ENCODE peak calls at places on chromosome 19, in five cellular contexts. F is A549, Y is K562, D is GM12878, O is HepG2. X is an unnamed sample.

GRCh38 chr19:51810228-51810627 is 15.3 kb downstream of the FPR3 start:
- DNase-seq in F (peak), Y (no peak), D (no peak), O (peak), X (peak)

GRCh38 chr19:48152552-48152951 is 17.6 kb downstream of the LIG1 start:
- DNase-seq in F (peak), Y (peak), D (no peak), O (peak), X (peak)

GRCh38 chr19:17248011-17248776 is 2.5 kb upstream of the NR2F6 start:
- DNase-seq in F (no peak), Y (peak), D (no peak), O (peak), X (peak)

GRCh38 chr19:16944626-16945363 is 56.0 kb downstream of the F2RL3 start:
- DNase-seq in F (no peak), Y (peak), D (no peak), O (no peak), X (no peak)

GRCh38 chr19:5801796-5802616 is 2.9 kb upstream of the NRTN start:
- DNase-seq in F (peak), Y (peak), D (no peak), O (no peak), X (peak)

GRCh38 chr19:35213678-35214632 is 14.6 kb downstream of the FAM187B start:
- DNase-seq in F (peak), Y (no peak), D (peak), O (no peak), X (no peak)

GRCh38 chr19:36214388-36215275 is at the start of the genes ZNF146 and ZNF565:
- DNase-seq in F (peak), Y (peak), D (peak), O (peak), X (peak)

GRCh38 chr19:7419777-7420439 is 68.9 kb downstream of the PEX11G start:
- DNase-seq in F (no peak), Y (no peak), D (no peak), O (no peak), X (no peak)

GRCh38 chr19:44671400-44671799 is at the start of gene CEACAM19:
- DNase-seq in F (no peak), Y (no peak), D (no peak), O (no peak), X (no peak)

GRCh38 chr19:47762615-47763308 is 15.7 kb upstream of the SELENOW start:
- DNase-seq in F (no peak), Y (no peak), D (no peak), O (no peak), X (peak)

GRCh38 chr19:34181111-34181864 is 9.0 kb downstream of the LSM14A start:
- DNase-seq in F (no peak), Y (no peak), D (no peak), O (no peak), X (no peak)

GRCh38 chr19:33554391-33554790 is 32.8 kb upstream of the PEPD start:
- DNase-seq in F (no peak), Y (no peak), D (no peak), O (no peak), X (no peak)

GRCh38 chr19:55146648-55147218 is 2.3 kb downstream of the TNNT1 start:
- DNase-seq in F (peak), Y (peak), D (no peak), O (peak), X (peak)

GRCh38 chr19:4870025-4870700 is 2.7 kb upstream of the PLIN3 start:
- DNase-seq in F (peak), Y (peak), D (no peak), O (peak), X (peak)

GRCh38 chr19:4238831-4239230 is 8.0 kb upstream of the YJU2 start:
- DNase-seq in F (no peak), Y (no peak), D (no peak), O (no peak), X (no peak)

GRCh38 chr19:35742121-35742724 is at the start of gene IGFLR1:
- DNase-seq in F (no peak), Y (no peak), D (peak), O (no peak), X (no peak)

GRCh38 chr19:10760268-10760944 is 42.5 kb downstream of the DNM2 start:
- DNase-seq in F (no peak), Y (no peak), D (no peak), O (no peak), X (no peak)

GRCh38 chr19:11265785-11266236 is 3.5 kb upstream of the DOCK6 start:
- DNase-seq in F (peak), Y (peak), D (no peak), O (peak), X (no peak)

GRCh38 chr19:38506723-38507550 is 73.4 kb downstream of the RYR1 start:
- DNase-seq in F (peak), Y (peak), D (peak), O (peak), X (peak)

GRCh38 chr19:31408460-31409124 is 59.4 kb upstream of the TSHZ3 start:
- DNase-seq in F (peak), Y (no peak), D (no peak), O (no peak), X (no peak)

GRCh38 chr19:16429066-16429758 is 42.6 kb downstream of the EPS15L1 start:
- DNase-seq in F (no peak), Y (no peak), D (no peak), O (no peak), X (no peak)

GRCh38 chr19:49069026-49069425 is 3.5 kb downstream of the KCNA7 start:
- DNase-seq in F (no peak), Y (no peak), D (no peak), O (no peak), X (no peak)

GRCh38 chr19:35317464-35318043 is 11.4 kb upstream of the CD22 start:
- DNase-seq in F (no peak), Y (no peak), D (no peak), O (peak), X (no peak)

GRCh38 chr19:38037151-38037611 is 130.2 kb downstream of the SIPA1L3 start:
- DNase-seq in F (no peak), Y (no peak), D (no peak), O (no peak), X (peak)

GRCh38 chr19:6894313-6894712 is 6.9 kb downstream of the ADGRE1 start:
- DNase-seq in F (no peak), Y (no peak), D (no peak), O (no peak), X (no peak)

GRCh38 chr19:40397568-40397906 is 7.6 kb upstream of the HIPK4 start:
- DNase-seq in F (no peak), Y (no peak), D (no peak), O (no peak), X (no peak)

GRCh38 chr19:38736413-38737280 is 7.6 kb downstream of the CAPN12 start:
- DNase-seq in F (peak), Y (peak), D (peak), O (no peak), X (peak)

GRCh38 chr19:6204212-6204611 is 68.7 kb downstream of the ACSBG2 start:
- DNase-seq in F (no peak), Y (no peak), D (no peak), O (peak), X (no peak)

GRCh38 chr19:28466107-28467045 is 746.6 kb downstream of the UQCRFS1 start:
- DNase-seq in F (peak), Y (peak), D (no peak), O (peak), X (peak)

GRCh38 chr19:15263361-15263985 is 31.2 kb upstream of the EPHX3 start:
- DNase-seq in F (no peak), Y (no peak), D (no peak), O (no peak), X (no peak)
- TF ChIP-seq JUNB in F (no peak), Y (no peak), D (no peak), O (no peak), X (no peak)

GRCh38 chr19:18788782-18789421 is 2.2 kb downstream of the COMP start:
- DNase-seq in F (no peak), Y (no peak), D (no peak), O (no peak), X (peak)
- H3K4me2 ChIP-seq in F (peak), Y (no peak), D (no peak), O (no peak), X (peak)

GRCh38 chr19:2055871-2056809 is 5.1 kb upstream of the MKNK2 start:
- DNase-seq in F (peak), Y (no peak), D (no peak), O (no peak), X (peak)

GRCh38 chr19:2054763-2055162 is 3.7 kb upstream of the MKNK2 start:
- DNase-seq in F (no peak), Y (no peak), D (no peak), O (no peak), X (no peak)

GRCh38 chr19:2057484-2058469 is 6.7 kb upstream of the MKNK2 start:
- DNase-seq in F (no peak), Y (no peak), D (no peak), O (no peak), X (no peak)

GRCh38 chr19:2058570-2059421 is 7.8 kb upstream of the MKNK2 start:
- DNase-seq in F (no peak), Y (no peak), D (no peak), O (no peak), X (no peak)

DNA sequence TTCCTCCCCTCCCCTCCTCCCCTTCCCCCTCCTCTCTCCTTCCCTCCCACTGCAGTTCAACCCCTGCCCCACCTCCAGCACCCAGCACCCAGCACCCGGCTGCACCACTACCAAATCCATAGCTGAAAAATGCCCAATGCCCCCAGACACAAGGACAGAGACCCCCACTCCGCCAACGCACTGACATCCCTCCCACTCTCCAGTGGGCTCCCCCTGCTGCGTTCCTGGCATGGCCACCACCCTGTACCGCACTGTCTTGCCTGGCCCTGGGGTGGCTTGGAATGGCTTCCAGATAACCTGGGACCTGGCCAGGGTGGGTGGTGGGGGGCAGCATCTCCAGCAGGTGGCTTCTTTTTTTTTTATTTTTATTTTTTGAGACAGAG is 5.8 kb upstream of the MKNK2 start:
- DNase-seq in F (no peak), Y (no peak), D (no peak), O (no peak), X (no peak)
- TF ChIP-seq JUNB in F (no peak), Y (no peak), D (no peak), O (no peak), X (no peak)

GRCh38 chr19:30222993-30223865 is 149.0 kb upstream of the ZNF536 start:
- DNase-seq in F (no peak), Y (no peak), D (no peak), O (no peak), X (peak)
- H3K4me2 ChIP-seq in F (peak), Y (no peak), D (no peak), O (no peak), X (peak)

GRCh38 chr19:45766919-45767346 is 2.1 kb downstream of the SIX5 start:
- DNase-seq in F (no peak), Y (no peak), D (no peak), O (no peak), X (no peak)
- TF ChIP-seq JUNB in F (no peak), Y (no peak), D (no peak), O (no peak), X (no peak)

GRCh38 chr19:3102239-3103140 is 8.3 kb downstream of the GNA11 start:
- DNase-seq in F (no peak), Y (no peak), D (no peak), O (no peak), X (no peak)
- H3K4me2 ChIP-seq in F (no peak), Y (no peak), D (no peak), O (no peak), X (no peak)

DNA sequence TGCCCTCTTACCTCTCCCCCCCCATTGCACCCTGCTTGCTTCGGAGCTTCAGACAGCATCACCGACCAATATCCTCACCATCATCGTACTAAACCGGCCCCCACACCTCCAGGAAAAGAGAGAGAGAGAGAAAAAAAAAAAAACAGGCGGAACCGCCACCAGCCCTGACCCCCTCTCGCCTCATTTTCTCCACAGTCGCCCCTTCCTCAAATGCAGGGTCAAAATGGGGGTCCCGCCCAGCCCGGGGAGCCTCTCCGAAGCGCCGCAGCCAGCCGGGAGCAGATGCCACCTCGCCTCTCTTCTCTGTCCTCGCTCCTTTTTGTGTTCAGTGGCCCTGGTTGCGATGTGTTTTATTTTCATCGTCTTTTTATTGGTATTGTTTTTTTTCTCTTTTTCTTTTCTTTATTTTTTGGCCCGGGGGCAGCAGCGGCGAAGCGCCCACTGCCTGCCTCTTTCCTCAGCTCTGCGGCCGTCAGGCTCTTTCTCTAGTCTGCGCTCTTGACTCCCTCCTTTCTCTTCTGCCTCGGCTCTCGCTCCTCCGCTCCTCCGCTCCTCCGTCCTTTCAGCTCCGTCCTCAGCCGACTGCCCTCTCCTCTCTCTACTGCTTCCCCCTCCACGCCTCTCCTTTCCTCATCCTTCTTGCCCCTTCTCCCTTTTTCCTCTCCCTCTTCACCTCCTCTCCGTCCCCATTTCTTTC is 41.4 kb downstream of the DEDD2 start:
- DNase-seq in F (peak), Y (no peak), D (no peak), O (no peak), X (peak)
- TF ChIP-seq JUNB in F (no peak), Y (no peak), D (no peak), O (no peak), X (no peak)

DNA sequence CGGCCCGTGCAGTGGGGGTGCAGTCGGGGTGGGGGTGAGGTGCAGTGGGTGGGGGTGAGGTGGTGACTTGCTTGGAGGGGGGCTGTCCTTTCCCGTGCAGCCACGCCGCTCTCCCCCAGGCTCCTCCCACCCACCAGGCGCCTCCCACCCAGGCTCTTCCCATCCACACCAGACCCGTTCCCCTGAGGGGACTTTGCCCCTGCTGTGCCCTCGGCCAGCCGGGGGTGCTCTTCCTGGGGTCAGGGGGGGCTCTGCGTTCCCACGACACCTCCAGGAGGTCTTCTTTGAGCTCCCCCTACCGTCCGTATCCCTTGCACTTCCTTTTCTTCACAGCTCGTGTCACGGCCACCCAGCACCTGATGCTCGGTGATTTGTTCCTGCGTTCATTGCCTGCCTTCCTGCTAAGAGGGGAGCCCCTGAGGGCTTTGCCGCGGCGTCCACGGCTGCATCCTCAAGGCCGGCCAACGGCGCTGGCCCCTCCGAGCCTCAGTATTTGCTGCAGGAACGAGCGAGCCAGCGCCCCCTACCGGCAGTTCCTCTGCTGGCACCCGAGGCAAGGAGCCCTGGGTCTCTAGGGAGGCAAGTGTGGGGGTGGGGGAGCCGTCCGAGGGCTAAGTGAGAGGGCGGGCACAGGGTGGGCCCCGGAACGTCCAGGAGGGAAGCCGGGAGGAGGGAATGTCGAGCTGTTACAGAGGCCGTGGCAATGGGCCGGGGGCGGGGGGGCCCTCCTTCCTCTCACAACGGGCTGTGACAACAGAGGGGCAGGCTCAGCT is 11.8 kb downstream of the LRRC4B start:
- DNase-seq in F (peak), Y (peak), D (peak), O (peak), X (peak)
- H3K4me2 ChIP-seq in F (peak), Y (peak), D (peak), O (peak), X (peak)

X was measured in GM23338.